ENCODE peak calls at places on chromosomes 5 and 9, in ten cellular contexts. U, I, L, F, J, X, T, G, W and K are unnamed samples.

GRCh38 chr5:177131711-177132503 is 1.7 kb upstream of the NSD1 start:
- DNase-seq in F (no peak), T (no peak), J (no peak), X (no peak), I (no peak), U (no peak), G (no peak), L (no peak), W (no peak), K (no peak)

GRCh38 chr9:132575005-132575609 is 7.3 kb upstream of the BARHL1 start:
- DNase-seq in G (peak; percentile 75), X (no peak), L (peak; percentile 4), W (peak; percentile 79), F (no peak), T (peak; percentile 87), J (peak; percentile 74), I (peak; percentile 21), U (peak; percentile 18), K (peak; percentile 72)

GRCh38 chr5:23208959-23209431 is 298.4 kb upstream of the PRDM9 start:
- DNase-seq in X (no peak), T (peak; percentile 53), F (peak; percentile 13), I (no peak), W (peak; percentile 61), G (no peak), L (peak; percentile 54), U (no peak), J (peak; percentile 68), K (peak; percentile 91)

GRCh38 chr5:1763548-1763911 is 36.1 kb downstream of the MRPL36 start:
- DNase-seq in I (no peak), X (no peak), U (peak; percentile 37), J (peak; percentile 32), W (peak; percentile 88), F (no peak), L (no peak), G (no peak), T (peak; percentile 64), K (peak; percentile 73)

GRCh38 chr5:177471610-177472356 is 1.7 kb downstream of the DBN1 start:
- DNase-seq in I (no peak), W (no peak), F (no peak), L (no peak), U (no peak), T (no peak), G (no peak), J (no peak), X (no peak), K (no peak)

GRCh38 chr5:74341221-74341620 is 299.3 kb downstream of the ENC1 start:
- DNase-seq in F (no peak), I (no peak), U (no peak), X (no peak), J (no peak), L (no peak), G (no peak), T (no peak), W (no peak), K (no peak)

GRCh38 chr5:155275214-155275613 is 261.7 kb downstream of the KIF4B start:
- DNase-seq in T (no peak), F (no peak), W (no peak), L (no peak), X (no peak), U (no peak), J (no peak), I (no peak), G (no peak), K (no peak)

GRCh38 chr9:135043345-135043744 is 44.1 kb upstream of the OLFM1 start:
- DNase-seq in L (no peak), U (no peak), F (no peak), G (no peak), X (no peak), I (no peak), J (no peak), T (no peak), W (no peak), K (no peak)

GRCh38 chr9:134179918-134180785 is 15.8 kb upstream of the RNU6ATAC start:
- DNase-seq in X (no peak), T (no peak), L (no peak), W (no peak), J (no peak), U (no peak), I (no peak), G (no peak), F (no peak), K (no peak)

GRCh38 chr9:134955156-134955555 is 37.4 kb upstream of the FCN1 start:
- DNase-seq in F (no peak), U (no peak), J (no peak), W (no peak), I (no peak), L (no peak), X (no peak), G (no peak), T (no peak), K (no peak)

GRCh38 chr5:1380011-1380817 is 35.3 kb upstream of the CLPTM1L start:
- DNase-seq in X (peak; percentile 31), J (peak; percentile 53), L (no peak), U (no peak), G (peak; percentile 69), W (no peak), T (no peak), I (peak; percentile 27), F (no peak), K (no peak)

GRCh38 chr5:37090123-37090726 is 159.0 kb downstream of the CPLANE1 start:
- DNase-seq in I (no peak), X (no peak), G (no peak), T (no peak), F (no peak), W (no peak), L (no peak), J (no peak), U (no peak), K (no peak)